ENCODE peak calls at places on chromosomes 13 and 19, in six cellular contexts. L is mesendoderm; M is AG10803; H is astrocyte; U is CD8-positive, alpha-beta T cell; O is fibroblast of lung. A is an unnamed sample.

GRCh38 chr13:43446126-43446525 is 340.6 kb downstream of the ENOX1 start:
- DNase-seq in M (peak), O (peak), H (peak), L (no peak), U (no peak), A (no peak)

GRCh38 chr13:27971236-27971645 is 2.1 kb upstream of the CDX2 start:
- DNase-seq in L (peak), U (no peak), M (no peak), H (no peak), O (no peak), A (no peak)

GRCh38 chr13:113877149-113877990 is 13.5 kb upstream of the GAS6 start:
- DNase-seq in U (no peak), M (no peak), O (no peak), H (no peak), L (no peak), A (no peak)

GRCh38 chr19:13303381-13304129 is 153.3 kb downstream of the IER2 start:
- DNase-seq in O (no peak), M (no peak), L (no peak), H (no peak), U (no peak), A (no peak)

GRCh38 chr19:8396185-8396562 is 6.0 kb downstream of the RAB11B start:
- DNase-seq in U (no peak), M (no peak), L (no peak), H (no peak), O (no peak), A (no peak)

GRCh38 chr19:46975918-46976782 is 43.5 kb upstream of the NPAS1 start:
- DNase-seq in H (peak), L (peak), M (peak), U (no peak), O (peak), A (peak)

GRCh38 chr13:33349996-33350826 is 64.7 kb upstream of the STARD13 start:
- DNase-seq in M (peak), L (peak), H (peak), O (peak), U (no peak), A (peak)

GRCh38 chr13:80259159-80259558 is 81.8 kb downstream of the SPRY2 start:
- DNase-seq in O (no peak), U (no peak), M (no peak), L (no peak), H (no peak), A (no peak)

GRCh38 chr19:19111967-19112580 is 26.2 kb downstream of the TMEM161A start:
- DNase-seq in L (no peak), M (no peak), H (no peak), U (no peak), O (no peak), A (no peak)
- H3K4me3 ChIP-seq in L (no peak), M (no peak), H (no peak), U (no peak), O (no peak), A (no peak)

DNA sequence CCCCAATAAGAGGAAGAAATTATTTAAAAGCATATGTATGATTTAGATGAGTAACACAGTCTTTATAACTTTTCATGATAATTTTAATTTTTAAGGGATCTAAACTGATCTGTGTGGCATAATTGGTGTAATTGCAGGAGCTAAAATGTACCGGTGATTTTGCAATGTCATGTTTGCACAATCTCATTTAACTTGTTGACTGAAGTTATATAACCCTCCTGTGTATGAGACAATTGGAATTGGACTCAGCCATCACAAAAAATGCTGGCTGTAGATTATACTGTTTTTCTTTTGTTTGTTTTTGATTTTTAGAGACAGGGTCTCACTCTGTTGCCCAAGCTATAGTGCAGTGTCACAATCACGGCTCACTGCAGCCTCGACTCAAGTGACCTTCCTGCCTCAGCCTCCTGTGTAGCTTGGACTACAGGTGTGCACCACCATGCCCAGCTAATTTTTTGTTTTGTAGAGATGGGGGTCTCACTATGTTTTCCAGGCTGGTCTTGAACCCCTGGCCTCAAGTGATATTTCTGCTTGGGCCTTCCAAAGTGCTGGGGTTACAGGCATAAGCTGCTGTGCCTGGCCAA is 26.1 kb downstream of the FGF9 start:
- DNase-seq in H (no peak), U (no peak), O (no peak), L (no peak), M (no peak), A (no peak)
- H3K4me3 ChIP-seq in H (no peak), U (no peak), O (no peak), L (no peak), M (no peak), A (no peak)

GRCh38 chr19:55266840-55267239 is 8.0 kb upstream of the PPP6R1 start:
- DNase-seq in M (no peak), H (no peak), O (no peak), L (no peak), U (no peak), A (no peak)

GRCh38 chr19:55266404-55266803 is 7.6 kb upstream of the PPP6R1 start:
- DNase-seq in U (no peak), M (no peak), O (no peak), H (no peak), L (no peak), A (no peak)

GRCh38 chr19:55264531-55264930 is 5.7 kb upstream of the PPP6R1 start:
- DNase-seq in L (no peak), H (no peak), O (no peak), U (no peak), M (no peak), A (peak)

GRCh38 chr19:55265723-55266386 is 7.0 kb upstream of the PPP6R1 start:
- DNase-seq in L (no peak), M (no peak), H (no peak), U (no peak), O (no peak), A (no peak)

GRCh38 chr19:55265173-55265572 is 6.4 kb upstream of the PPP6R1 start:
- DNase-seq in L (no peak), M (no peak), H (no peak), U (no peak), O (no peak), A (no peak)
- H3K4me3 ChIP-seq in L (no peak), M (no peak), H (no peak), U (no peak), O (no peak), A (no peak)

GRCh38 chr13:25097426-25097825 is 1.5 kb downstream of the PABPC3 start:
- DNase-seq in L (no peak), O (no peak), H (no peak), M (no peak), U (no peak), A (no peak)

DNA sequence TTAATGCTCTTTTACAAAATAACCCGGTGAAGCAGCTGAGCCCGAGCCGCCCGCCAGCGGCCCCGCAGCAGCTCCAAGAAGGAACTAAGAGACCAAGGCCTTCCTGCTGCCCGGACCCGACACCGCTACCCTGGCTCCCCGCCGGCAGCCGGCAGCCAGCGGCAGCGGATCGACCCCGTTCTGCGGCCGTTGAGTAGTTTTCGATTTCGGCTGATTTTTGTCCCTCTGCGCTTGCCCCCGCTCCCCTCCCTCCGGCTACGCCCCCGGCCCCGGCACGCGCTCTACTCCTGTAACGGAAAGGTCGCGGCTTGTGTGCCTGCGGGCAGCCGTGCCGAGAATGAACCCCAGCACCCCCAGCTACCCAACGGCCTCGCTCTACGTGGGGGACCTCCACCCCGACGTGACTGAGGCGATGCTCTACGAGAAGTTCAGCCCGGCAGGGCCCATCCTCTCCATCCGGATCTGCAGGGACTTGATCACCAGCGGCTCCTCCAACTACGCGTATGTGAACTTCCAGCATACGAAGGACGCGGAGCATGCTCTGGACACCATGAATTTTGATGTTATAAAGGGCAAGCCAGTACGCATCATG is at the start of gene PABPC3:
- DNase-seq in L (no peak), M (peak), U (no peak), H (no peak), O (no peak), A (peak)
- H3K4me3 ChIP-seq in L (no peak), M (peak), U (no peak), H (peak), O (no peak), A (peak)

GRCh38 chr13:71874490-71874889 is 7.5 kb upstream of the DACH1 start:
- DNase-seq in U (no peak), O (no peak), H (no peak), M (no peak), L (no peak), A (no peak)
- H3K4me3 ChIP-seq in U (no peak), O (no peak), H (no peak), M (no peak), L (no peak), A (no peak)

DNA sequence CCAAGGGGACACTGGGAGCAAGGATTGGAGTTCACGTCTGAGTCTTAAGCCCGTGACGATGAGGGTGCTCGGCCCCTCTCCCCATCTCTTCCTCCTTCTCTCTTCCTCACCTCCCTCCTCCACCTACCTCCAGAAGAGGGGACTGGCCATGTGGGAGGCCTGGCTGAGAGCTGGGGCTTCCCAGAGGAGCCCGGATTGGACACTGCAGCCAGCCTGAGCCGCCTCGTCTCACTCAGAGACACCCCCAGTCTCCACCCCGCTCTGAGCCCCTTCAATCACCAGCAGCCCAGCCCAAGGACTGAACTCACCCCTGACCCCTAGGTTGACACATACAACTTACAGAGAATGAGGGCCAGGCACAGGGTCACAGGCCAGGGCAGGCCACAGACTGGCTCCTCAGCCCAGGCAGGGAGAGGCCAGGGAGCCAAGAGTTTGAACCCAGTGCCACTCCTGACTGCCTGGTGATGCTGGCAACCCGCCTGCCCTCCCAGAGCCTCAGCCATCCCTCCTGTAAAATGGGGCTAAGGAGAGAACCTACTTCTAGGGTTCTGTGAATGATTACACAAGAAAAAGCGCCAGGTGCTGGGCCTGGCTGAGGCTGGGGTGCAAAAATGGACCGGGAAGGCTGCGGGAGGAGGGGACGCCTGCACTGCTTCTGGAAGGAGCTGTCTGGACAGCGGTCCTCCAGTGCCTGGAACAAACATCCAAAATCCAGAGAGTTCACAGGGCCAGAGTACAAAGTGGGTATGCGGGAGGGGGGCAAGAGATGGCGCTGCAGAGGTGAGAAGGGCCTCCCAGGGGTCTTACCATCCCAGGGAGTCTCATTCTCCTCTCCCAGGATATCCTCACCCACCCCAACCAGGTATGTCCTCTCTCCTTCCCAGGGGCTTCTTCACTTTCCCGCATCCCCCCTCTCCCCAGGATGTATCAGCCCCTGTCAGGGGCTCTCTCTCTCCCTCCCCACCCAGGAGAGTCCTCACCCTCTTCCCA is 1.1 kb downstream of the CD79A start:
- DNase-seq in M (no peak), O (no peak), L (no peak), U (no peak), H (no peak), A (no peak)
- H3K4me3 ChIP-seq in M (no peak), O (no peak), L (no peak), U (peak), H (no peak), A (no peak)

DNA sequence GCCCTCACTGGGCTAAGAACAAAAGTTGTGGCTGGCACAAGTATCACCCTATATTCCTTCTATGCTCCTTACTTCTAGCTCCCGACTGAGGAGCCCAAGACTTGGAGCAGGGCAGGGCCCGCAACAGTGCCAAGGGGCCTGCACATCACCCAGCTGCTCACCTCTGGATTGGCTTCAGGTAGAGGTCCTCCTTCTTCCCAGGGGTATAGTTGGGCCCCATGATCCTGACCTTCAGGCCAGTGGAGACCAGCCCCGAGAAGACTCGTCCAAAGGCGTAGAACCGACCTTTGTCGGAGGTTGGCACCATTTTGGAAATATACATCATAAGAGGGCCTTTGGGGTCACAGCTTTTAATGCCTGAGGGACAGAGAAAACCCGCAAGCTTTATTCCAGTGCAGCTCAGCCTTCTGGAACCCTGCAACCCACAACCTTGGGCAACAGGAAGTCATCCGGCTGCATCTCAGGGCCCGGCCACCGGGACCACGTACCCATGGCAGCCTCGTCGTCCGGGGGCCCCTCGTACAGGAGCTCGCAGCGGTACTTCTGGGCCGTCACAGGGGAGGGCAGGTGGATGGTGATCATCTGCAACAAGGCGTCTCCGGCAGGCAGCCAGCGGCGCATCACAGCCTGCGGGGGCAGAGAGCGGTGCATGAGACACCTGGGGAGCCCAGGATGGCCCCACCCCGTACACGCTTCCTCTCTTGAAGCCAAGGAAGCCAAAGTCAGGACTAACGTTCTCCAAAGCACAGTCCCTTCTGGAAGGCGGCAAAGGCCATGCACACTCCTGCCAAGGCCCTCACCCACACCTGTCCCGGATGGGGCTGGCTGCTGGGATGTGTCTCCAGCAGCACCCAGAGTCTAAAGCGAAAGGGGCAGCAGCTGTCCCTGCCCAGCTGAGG is 4.7 kb downstream of the EEF2 start:
- DNase-seq in U (no peak), L (no peak), M (no peak), O (no peak), H (no peak), A (no peak)
- H3K4me3 ChIP-seq in U (no peak), L (no peak), M (no peak), O (no peak), H (no peak), A (no peak)

DNA sequence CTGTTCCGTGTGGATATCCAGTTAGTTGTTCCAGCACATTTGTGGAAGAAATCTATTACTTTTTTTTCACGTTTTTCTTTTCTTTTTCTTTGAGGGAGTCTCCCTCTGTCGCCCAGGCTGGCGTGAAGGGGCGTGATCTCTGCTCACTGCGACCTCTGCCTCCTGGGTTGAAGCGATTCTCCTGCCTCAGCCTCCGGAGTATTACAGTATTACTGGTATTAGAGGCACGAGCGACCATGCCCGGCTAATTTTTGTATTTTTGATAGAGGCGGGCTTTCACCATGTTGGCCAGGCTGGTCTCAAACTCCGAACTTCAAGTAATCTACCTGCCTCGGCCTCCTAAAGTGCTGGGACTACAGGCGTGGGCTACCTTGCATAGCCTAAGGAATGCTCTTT is 43.6 kb downstream of the ZNF611 start:
- DNase-seq in O (no peak), H (no peak), U (no peak), L (peak), M (no peak), A (no peak)
- H3K4me3 ChIP-seq in O (no peak), H (peak), U (peak), L (no peak), M (peak), A (peak)

GRCh38 chr19:35032356-35032865 is 2.1 kb downstream of the SCN1B start:
- DNase-seq in U (no peak), M (no peak), H (no peak), L (no peak), O (no peak), A (no peak)
- H3K4me3 ChIP-seq in U (no peak), M (no peak), H (no peak), L (no peak), O (no peak), A (no peak)

GRCh38 chr19:2239173-2239572 is 2.5 kb downstream of the SF3A2 start:
- DNase-seq in M (no peak), O (no peak), U (no peak), L (no peak), H (no peak), A (no peak)
- H3K4me3 ChIP-seq in M (peak), O (peak), U (peak), L (no peak), H (peak), A (peak)

A was measured in foreskin fibroblast.